ENCODE peak calls at places on chromosomes 11 and 22, in ten cellular contexts. S is lower leg skin, E is astrocyte of the cerebellum, Q is cardiac fibroblast, O is Calu3, V is fibroblast of the aortic adventitia, F is left ventricle myocardium inferior, J is right atrium auricular region, P is fibroblast of lung, B is mammary epithelial cell. X is an unnamed sample.

GRCh38 chr22:49391436-49391835 is 436.2 kb downstream of the BRD1 start:
- DNase-seq in J (peak), F (no peak), P (no peak), B (no peak), V (no peak), S (peak), E (no peak), O (no peak), Q (no peak), X (no peak)

GRCh38 chr22:42797021-42797420 is 60.1 kb downstream of the ARFGAP3 start:
- DNase-seq in F (peak), Q (peak), S (peak), B (no peak), V (no peak), P (no peak), E (no peak), J (no peak), O (no peak), X (no peak)

GRCh38 chr11:70669871-70670683 is 271.7 kb downstream of the CTTN start:
- DNase-seq in V (no peak), S (no peak), O (no peak), E (no peak), F (no peak), Q (no peak), P (no peak), B (no peak), J (no peak), X (no peak)

GRCh38 chr22:17785185-17786184 is 11.2 kb upstream of the BID start:
- DNase-seq in P (no peak), V (no peak), J (no peak), F (peak), O (peak), Q (peak), E (no peak), S (no peak), B (peak), X (peak)

GRCh38 chr22:36366291-36366708 is 21.5 kb downstream of the MYH9 start:
- DNase-seq in V (peak), E (no peak), P (peak), J (no peak), S (no peak), B (no peak), Q (peak), O (no peak), F (peak), X (no peak)

GRCh38 chr11:68271023-68271780 is 571 bp downstream of the C11orf24 start:
- DNase-seq in Q (peak), J (peak), B (peak), F (peak), E (peak), V (peak), O (peak), S (peak), P (peak), X (peak)

GRCh38 chr11:47186937-47187681 is 875 bp upstream of the PACSIN3 start:
- DNase-seq in Q (peak), J (no peak), B (peak), F (peak), V (peak), S (no peak), P (peak), E (no peak), O (peak), X (peak)

GRCh38 chr11:73267921-73268540 is 4.1 kb upstream of the P2RY6 start:
- DNase-seq in E (no peak), B (no peak), J (peak), P (no peak), Q (no peak), O (no peak), V (no peak), S (peak), F (no peak), X (no peak)

GRCh38 chr11:77660947-77661346 is 23.4 kb upstream of the CLNS1A start:
- DNase-seq in Q (no peak), S (no peak), P (no peak), F (no peak), O (no peak), B (peak), V (no peak), E (no peak), J (no peak), X (no peak)

GRCh38 chr22:41598081-41598480 is 8.4 kb upstream of the PMM1 start:
- DNase-seq in J (no peak), B (peak), O (no peak), V (peak), S (no peak), P (peak), Q (peak), E (peak), F (no peak), X (peak)

GRCh38 chr11:90493379-90493778 is 270.5 kb upstream of the CHORDC1 start:
- DNase-seq in P (no peak), S (no peak), J (no peak), O (no peak), V (no peak), E (no peak), Q (no peak), F (no peak), B (no peak), X (no peak)

GRCh38 chr22:43226368-43226979 is 39.5 kb upstream of the TTLL12 start:
- DNase-seq in B (no peak), O (no peak), V (no peak), E (no peak), F (no peak), Q (no peak), J (no peak), S (no peak), P (peak), X (peak)

GRCh38 chr11:96464695-96465307 is 75.0 kb downstream of the JRKL start:
- DNase-seq in P (peak), S (no peak), Q (peak), J (no peak), E (peak), F (no peak), O (no peak), B (peak), V (peak), X (peak)

GRCh38 chr11:121465709-121466062 is 12.9 kb upstream of the SORL1-AS1 start:
- DNase-seq in B (no peak), S (no peak), Q (no peak), F (no peak), J (no peak), P (no peak), E (no peak), O (no peak), V (no peak), X (no peak)

GRCh38 chr11:14653090-14653489 is 9.5 kb downstream of the PDE3B start:
- DNase-seq in P (no peak), E (no peak), F (no peak), J (no peak), S (no peak), O (no peak), B (no peak), V (no peak), Q (no peak), X (no peak)

GRCh38 chr11:18731949-18732821 is 6.2 kb upstream of the IGSF22 start:
- DNase-seq in V (peak), S (peak), B (peak), F (peak), P (peak), J (peak), Q (peak), O (peak), E (no peak), X (peak)

GRCh38 chr11:99244613-99245012 is 223.9 kb downstream of the CNTN5 start:
- DNase-seq in S (no peak), J (no peak), O (no peak), F (no peak), V (no peak), B (no peak), P (peak), E (peak), Q (peak), X (no peak)

GRCh38 chr11:116215471-116216113 is 557.2 kb downstream of the BUD13 start:
- DNase-seq in O (no peak), F (no peak), V (no peak), J (no peak), Q (no peak), P (no peak), B (no peak), E (no peak), S (no peak), X (no peak)

GRCh38 chr11:2095542-2095941 is 43.6 kb downstream of the IGF2 start:
- DNase-seq in J (no peak), Q (no peak), P (no peak), V (no peak), S (no peak), O (no peak), B (no peak), F (no peak), E (no peak), X (no peak)

GRCh38 chr11:71488086-71488967 is 35.3 kb downstream of the NADSYN1 start:
- DNase-seq in S (peak), P (peak), B (peak), E (no peak), Q (peak), J (no peak), V (peak), F (no peak), O (no peak), X (no peak)

GRCh38 chr22:46984751-46985506 is 222.5 kb downstream of the TBC1D22A start:
- DNase-seq in O (peak), F (no peak), P (peak), B (peak), S (peak), J (no peak), E (peak), Q (peak), V (peak), X (peak)

GRCh38 chr22:29041408-29041807 is 20.2 kb downstream of the C22orf31 start:
- DNase-seq in O (no peak), Q (peak), E (peak), S (no peak), V (peak), P (peak), J (no peak), B (peak), F (no peak), X (peak)

GRCh38 chr22:18078329-18079041 is 695 bp downstream of the PEX26 start:
- DNase-seq in E (no peak), J (no peak), O (peak), V (peak), P (peak), S (peak), B (peak), Q (no peak), F (no peak), X (peak)

GRCh38 chr22:48714231-48714630 is 1113.4 kb downstream of the BRD1 start:
- DNase-seq in S (no peak), Q (no peak), F (peak), J (no peak), E (no peak), V (no peak), O (no peak), B (no peak), P (no peak), X (no peak)

GRCh38 chr11:65718964-65719492 is 1.6 kb downstream of the RNASEH2C start:
- DNase-seq in Q (peak), J (no peak), V (peak), F (no peak), E (no peak), O (no peak), P (peak), B (peak), S (peak), X (peak)

GRCh38 chr11:43685483-43685882 is 4.9 kb downstream of the HSD17B12 start:
- DNase-seq in S (no peak), E (no peak), P (no peak), J (no peak), B (no peak), F (no peak), V (no peak), O (no peak), Q (peak), X (no peak)
- TF ChIP-seq CTCF in S (no peak), E (peak), P (no peak), J (no peak), B (peak), F (peak), V (no peak), O (no peak), Q (peak), X (no peak)

DNA sequence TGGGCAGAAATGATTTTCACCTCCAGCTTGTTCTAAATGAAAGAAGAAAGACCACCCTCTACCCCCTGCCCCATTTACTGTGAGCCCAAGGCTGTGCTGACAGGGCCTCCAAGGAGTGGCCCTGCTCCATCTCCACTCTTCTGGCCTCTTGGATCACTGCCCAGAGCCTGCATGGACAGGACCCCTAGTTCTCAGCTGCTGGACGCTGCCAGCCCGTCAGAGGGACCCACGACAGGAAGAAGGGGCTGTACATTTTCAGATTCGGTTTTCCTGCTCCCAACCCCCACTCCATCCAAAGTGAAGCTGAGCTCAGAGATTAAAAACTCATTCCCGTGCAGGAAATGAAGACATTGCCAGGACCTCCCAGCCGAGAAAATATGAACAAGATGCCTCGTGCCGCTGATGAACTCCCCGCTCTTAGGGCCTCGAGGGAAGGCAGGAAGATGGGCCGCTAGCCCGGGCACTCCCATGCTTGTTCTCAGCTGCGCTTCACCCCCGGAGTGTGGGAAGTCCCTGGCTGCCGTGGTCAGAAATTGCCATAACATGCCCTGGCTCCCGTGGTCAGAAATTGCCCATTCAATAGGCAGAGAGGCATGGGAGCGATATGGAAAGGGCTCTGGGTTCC is 36.1 kb downstream of the RPUSD4 start:
- DNase-seq in B (peak), P (no peak), E (no peak), V (peak), J (no peak), S (peak), O (no peak), Q (peak), F (peak), X (peak)
- TF ChIP-seq CTCF in B (no peak), P (no peak), E (no peak), V (no peak), J (no peak), S (no peak), O (no peak), Q (no peak), F (no peak), X (no peak)

GRCh38 chr11:85810871-85811611 is at the start of gene SYTL2:
- DNase-seq in F (peak), Q (peak), E (no peak), V (no peak), J (no peak), P (peak), O (peak), S (peak), B (peak), X (peak)

GRCh38 chr11:85809191-85809590 is 1.8 kb downstream of the SYTL2 start:
- DNase-seq in P (no peak), F (no peak), B (no peak), O (no peak), Q (no peak), E (no peak), J (no peak), V (no peak), S (no peak), X (no peak)

GRCh38 chr11:85810521-85810870 is 445 bp downstream of the SYTL2 start:
- DNase-seq in J (no peak), O (no peak), B (no peak), V (no peak), S (no peak), Q (no peak), F (no peak), P (no peak), E (no peak), X (no peak)

GRCh38 chr11:85811624-85812023 is 683 bp upstream of the SYTL2 start:
- DNase-seq in O (no peak), F (no peak), B (no peak), S (no peak), J (no peak), E (no peak), V (no peak), P (no peak), Q (no peak), X (no peak)

DNA sequence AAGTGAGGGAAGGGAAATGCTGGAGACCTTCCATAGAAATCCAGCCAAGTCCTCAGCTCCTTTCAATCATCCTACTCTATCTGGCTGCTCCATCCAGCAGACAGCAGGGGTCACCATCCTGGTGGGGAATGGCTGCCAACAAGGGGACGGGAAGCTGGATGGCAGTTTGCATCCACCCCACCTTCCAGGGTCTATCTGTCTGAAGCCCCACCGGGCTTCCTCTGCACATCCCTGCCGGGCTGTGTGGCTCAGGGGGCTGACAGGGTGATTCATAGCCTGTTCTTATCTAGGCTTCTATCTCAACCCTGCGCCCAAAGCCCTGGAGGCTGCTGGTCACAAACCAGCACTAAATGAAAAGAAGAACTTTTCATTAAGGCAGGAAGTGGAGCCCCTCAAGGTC is 1.1 kb downstream of the SYTL2 start:
- DNase-seq in J (no peak), O (peak), E (no peak), V (no peak), P (no peak), B (no peak), S (no peak), F (no peak), Q (no peak), X (no peak)
- TF ChIP-seq CTCF in J (no peak), O (peak), E (peak), V (no peak), P (peak), B (no peak), S (no peak), F (no peak), Q (no peak), X (peak)

GRCh38 chr11:61553373-61554171 is 27.3 kb downstream of the SYT7 start:
- DNase-seq in F (no peak), Q (no peak), S (no peak), P (no peak), J (no peak), O (peak), E (no peak), V (no peak), B (no peak), X (no peak)

GRCh38 chr11:61554172-61554988 is 26.5 kb downstream of the SYT7 start:
- DNase-seq in O (no peak), Q (no peak), J (no peak), B (no peak), V (no peak), E (no peak), S (no peak), P (no peak), F (no peak), X (no peak)

GRCh38 chr11:61556621-61557020 is 24.3 kb downstream of the SYT7 start:
- DNase-seq in B (no peak), E (no peak), P (no peak), O (no peak), J (no peak), V (no peak), Q (no peak), S (no peak), F (no peak), X (no peak)

GRCh38 chr11:61555978-61556377 is 24.9 kb downstream of the SYT7 start:
- DNase-seq in J (no peak), O (no peak), V (no peak), S (no peak), Q (no peak), F (no peak), B (peak), P (no peak), E (no peak), X (no peak)

DNA sequence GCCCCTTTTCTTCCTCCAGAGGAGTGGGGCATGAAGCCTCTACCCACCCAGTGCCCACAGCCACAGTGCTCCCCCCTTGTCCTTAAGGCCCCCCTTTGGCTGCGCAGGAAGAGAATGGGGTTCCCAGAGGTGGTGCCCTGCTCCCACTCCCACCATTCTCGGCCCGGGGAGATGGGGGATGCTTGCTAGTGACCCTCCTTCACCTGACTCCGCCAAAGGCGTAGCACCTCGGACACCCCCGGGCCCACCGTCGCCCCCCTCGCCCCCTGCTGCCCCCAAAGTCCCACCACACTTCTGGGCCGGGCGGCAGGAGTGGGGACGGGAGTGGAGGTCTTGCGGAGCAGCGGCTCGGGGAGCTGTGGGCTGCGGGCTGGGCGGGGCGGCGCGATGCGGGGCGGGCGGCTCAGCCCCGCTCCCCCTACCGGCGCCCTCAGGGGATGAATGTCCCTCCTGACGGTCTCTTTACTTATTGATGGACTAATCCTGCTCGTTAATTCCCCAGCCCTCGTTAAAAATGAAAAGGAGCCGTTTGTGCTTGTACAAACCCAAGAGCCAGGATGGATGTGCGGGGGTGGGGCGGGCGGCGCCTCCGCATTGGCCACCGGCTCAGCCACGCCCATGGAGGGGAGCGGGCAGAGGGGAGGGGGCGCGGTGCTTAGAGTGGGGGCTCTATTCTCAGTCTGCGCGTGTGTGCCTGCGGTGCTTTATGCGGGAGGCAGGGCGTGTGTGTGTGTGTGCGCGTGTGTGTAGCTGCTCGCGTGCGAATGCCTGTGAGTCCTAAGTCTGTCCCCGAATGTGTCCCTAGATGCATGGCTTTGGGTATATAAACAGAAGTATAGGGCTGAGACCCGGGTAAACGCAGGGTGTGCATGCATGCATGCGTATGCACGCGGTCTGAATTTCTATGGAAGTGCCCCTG is 25.6 kb downstream of the SYT7 start:
- DNase-seq in S (no peak), E (no peak), O (no peak), B (no peak), V (no peak), F (no peak), J (no peak), P (no peak), Q (no peak), X (no peak)
- TF ChIP-seq CTCF in S (no peak), E (no peak), O (no peak), B (no peak), V (peak), F (no peak), J (no peak), P (no peak), Q (peak), X (no peak)

GRCh38 chr22:25083414-25084166 is 116.1 kb upstream of the CRYBB3 start:
- DNase-seq in B (peak), S (no peak), Q (no peak), O (peak), V (no peak), P (no peak), E (no peak), J (no peak), F (no peak), X (no peak)

GRCh38 chr22:25084405-25085107 is 115.1 kb upstream of the CRYBB3 start:
- DNase-seq in J (no peak), Q (no peak), S (no peak), O (no peak), P (no peak), B (peak), F (no peak), E (no peak), V (no peak), X (no peak)

GRCh38 chr22:25081409-25081824 is 118.2 kb upstream of the CRYBB3 start:
- DNase-seq in F (no peak), E (no peak), O (peak), J (no peak), B (peak), P (no peak), S (no peak), Q (peak), V (no peak), X (no peak)

GRCh38 chr22:25080855-25081254 is 118.8 kb upstream of the CRYBB3 start:
- DNase-seq in V (no peak), Q (no peak), B (no peak), E (no peak), F (no peak), J (no peak), P (no peak), S (no peak), O (no peak), X (no peak)

DNA sequence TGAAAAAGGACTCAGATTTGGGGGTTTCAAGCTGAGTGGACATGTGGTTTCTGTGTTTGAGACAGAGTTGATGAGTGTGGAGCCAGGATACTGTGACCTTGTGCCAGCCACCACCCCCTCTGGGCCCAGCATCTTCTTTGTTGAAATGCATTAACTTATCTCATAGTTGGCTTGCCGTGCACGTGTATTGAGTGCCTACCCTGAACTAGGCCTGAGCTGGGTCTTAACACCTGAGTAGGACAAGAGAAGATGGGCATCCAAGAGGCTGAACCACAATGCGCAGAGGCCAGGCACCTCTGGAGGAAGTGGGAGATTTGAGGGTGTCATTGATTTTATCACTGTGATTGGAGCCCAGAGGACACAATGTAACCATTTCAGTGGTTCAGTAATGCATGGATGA is 117.6 kb upstream of the CRYBB3 start:
- DNase-seq in Q (no peak), F (no peak), J (no peak), E (no peak), O (no peak), S (no peak), V (no peak), B (no peak), P (no peak), X (no peak)
- TF ChIP-seq CTCF in Q (no peak), F (no peak), J (no peak), E (no peak), O (no peak), S (no peak), V (no peak), B (no peak), P (no peak), X (no peak)

X was measured in AG10803.